ENCODE peak calls at places on chromosomes 5 and 9, in eight cellular contexts. H is substantia nigra, X is fibroblast of the aortic adventitia, R is EL, M is GM20000, J is EH, Q is kidney tubule cell, I is right cardiac atrium. T is an unnamed sample.

GRCh38 chr5:45162974-45163373 is 354.2 kb downstream of the MRPS30 start:
- DNase-seq in H (no peak), X (no peak), R (no peak), M (no peak), J (no peak), Q (no peak), I (no peak), T (no peak)

GRCh38 chr9:35374436-35374835 is 115.5 kb upstream of the RUSC2 start:
- DNase-seq in H (no peak), X (no peak), R (no peak), M (no peak), J (no peak), Q (no peak), I (no peak), T (no peak)

GRCh38 chr5:169063269-169063919 is 237.5 kb downstream of the SLIT3 start:
- DNase-seq in H (no peak), X (no peak), R (no peak), M (no peak), J (no peak), Q (no peak), I (no peak), T (no peak)

GRCh38 chr9:2420488-2421056 is 201.0 kb upstream of the VLDLR start:
- DNase-seq in H (no peak), X (no peak), R (no peak), M (no peak), J (no peak), Q (no peak), I (no peak), T (no peak)

GRCh38 chr5:82622205-82622604 is 344.1 kb upstream of the RPS23 start:
- DNase-seq in H (no peak), X (no peak), R (no peak), M (no peak), J (no peak), Q (no peak), I (no peak), T (no peak)

GRCh38 chr5:62256161-62257017 is 49.6 kb upstream of the KIF2A start:
- DNase-seq in H (no peak), X (no peak), R (no peak), M (peak; percentile 22), J (no peak), Q (peak; percentile 28), I (no peak), T (no peak)

GRCh38 chr5:57845025-57845424 is 362.4 kb upstream of the ACTBL2 start:
- DNase-seq in H (no peak), X (no peak), R (no peak), M (no peak), J (no peak), Q (peak; percentile 21), I (no peak), T (no peak)

GRCh38 chr5:1961952-1962595 is 79.3 kb upstream of the IRX4 start:
- DNase-seq in H (no peak), X (no peak), R (no peak), M (no peak), J (no peak), Q (no peak), I (no peak), T (no peak)

GRCh38 chr5:1319436-1320343 is 24.8 kb upstream of the TERT start:
- DNase-seq in H (no peak), X (no peak), R (no peak), M (no peak), J (no peak), Q (no peak), I (no peak), T (no peak)

GRCh38 chr9:95505676-95506437 is 10.9 kb downstream of the PTCH1 start:
- DNase-seq in H (no peak), X (peak; percentile 65), R (peak; percentile 59), M (peak; percentile 84), J (peak; percentile 53), Q (peak; percentile 49), I (peak; percentile 56), T (peak; percentile 73)

GRCh38 chr5:83711982-83712601 is 8.6 kb downstream of the HAPLN1 start:
- DNase-seq in H (no peak), X (peak; percentile 65), R (peak; percentile 36), M (peak; percentile 56), J (peak; percentile 45), Q (peak; percentile 58), I (no peak), T (no peak)

GRCh38 chr5:170704417-170705195 is 78.9 kb upstream of the GABRP start:
- DNase-seq in H (no peak), X (no peak), R (no peak), M (no peak), J (no peak), Q (no peak), I (no peak), T (no peak)

T was measured in Right ventricle myocardium inferior.